ENCODE peak calls at places on chromosomes 7 and 10, in four cellular contexts. N is activated CD4-positive, alpha-beta T cell treated with anti-CD3 and anti-CD28 coated beads, Interleukin-2, amount 50 U/mL, for 24 hours; W is lower leg skin; F is cardiac muscle cell. J is an unnamed sample.

GRCh38 chr7:66681491-66682349 is 53.0 kb downstream of the KCTD7 start:
- DNase-seq in N (peak; percentile 86), W (peak; percentile 95), F (peak; percentile 97), J (peak; percentile 90)

GRCh38 chr10:85193796-85194195 is 865.4 kb downstream of the CCSER2 start:
- DNase-seq in N (no peak), W (no peak), F (no peak), J (no peak)

GRCh38 chr10:57996536-57996935 is 271.2 kb downstream of the IPMK start:
- DNase-seq in N (no peak), W (no peak), F (no peak), J (no peak)

GRCh38 chr10:110487411-110488123 is 10.1 kb upstream of the DUSP5 start:
- DNase-seq in N (no peak), W (no peak), F (no peak), J (no peak)

GRCh38 chr10:35194471-35194870 is 67.8 kb downstream of the CREM start:
- DNase-seq in N (no peak), W (no peak), F (no peak), J (no peak)

GRCh38 chr7:159094030-159094740 is 50.5 kb downstream of the VIPR2 start:
- DNase-seq in N (no peak), W (no peak), F (no peak), J (no peak)

GRCh38 chr10:98316661-98317060 is 48.7 kb upstream of the LOXL4 start:
- DNase-seq in N (no peak), W (no peak), F (no peak), J (no peak)

GRCh38 chr10:51007781-51008180 is 66.5 kb upstream of the PRKG1 start:
- DNase-seq in N (no peak), W (no peak), F (no peak), J (no peak)

GRCh38 chr10:119507115-119507514 is 35.4 kb downstream of the RGS10 start:
- DNase-seq in N (no peak), W (no peak), F (no peak), J (no peak)

GRCh38 chr10:86204421-86205045 is 162.1 kb downstream of the GRID1 start:
- DNase-seq in N (no peak), W (no peak), F (no peak), J (no peak)

GRCh38 chr7:83410989-83411591 is 237.8 kb downstream of the SEMA3E start:
- DNase-seq in N (no peak), W (no peak), F (peak; percentile 61), J (no peak)

GRCh38 chr7:2541291-2542010 is 13.9 kb downstream of the BRAT1 start:
- DNase-seq in N (no peak), W (no peak), F (no peak), J (no peak)

GRCh38 chr10:97171001-97171400 is 14.8 kb downstream of the SLIT1 start:
- DNase-seq in N (no peak), W (no peak), F (no peak), J (no peak)